ENCODE peak calls at places on chromosomes 5 and 9, in eight cellular contexts. M is activated gamma-delta T cell treated with anti-CD3 and anti-CD28 coated beads, Interleukin-2, amount 50 U/mL, for 16 hours; O is astrocyte; A is HFF-Myc; K is NCI-H774; V is progenitor cell of endocrine pancreas; L is RPMI8226; T is GM23338. G is an unnamed sample.

GRCh38 chr5:135024956-135025729 is 8.9 kb downstream of the PITX1 start:
- DNase-seq in M (no peak), O (no peak), A (no peak), K (no peak), V (no peak), L (no peak), T (no peak), G (no peak)

GRCh38 chr5:176356179-176356566 is 5.4 kb downstream of the KIAA1191 start:
- DNase-seq in M (no peak), O (no peak), A (no peak), K (no peak), V (no peak), L (no peak), T (no peak), G (no peak)

GRCh38 chr5:174177976-174178600 is 132.6 kb downstream of the NSG2 start:
- DNase-seq in M (no peak), O (no peak), A (no peak), K (no peak), V (no peak), L (peak; percentile 63), T (no peak), G (no peak)

GRCh38 chr5:142810891-142811290 is 40.7 kb downstream of the ARHGAP26 start:
- DNase-seq in M (no peak), O (no peak), A (no peak), K (no peak), V (no peak), L (no peak), T (no peak), G (no peak)

GRCh38 chr9:27022920-27023319 is 17.4 kb upstream of the LRRC19 start:
- DNase-seq in M (no peak), O (no peak), A (no peak), K (no peak), V (no peak), L (no peak), T (no peak), G (no peak)

GRCh38 chr9:92770005-92770995 is 5.7 kb upstream of the BICD2 start:
- DNase-seq in M (no peak), O (no peak), A (no peak), K (no peak), V (no peak), L (no peak), T (peak; percentile 61), G (no peak)

GRCh38 chr9:72996684-72997314 is 43.9 kb upstream of the ALDH1A1 start:
- DNase-seq in M (no peak), O (no peak), A (no peak), K (no peak), V (no peak), L (no peak), T (no peak), G (no peak)

GRCh38 chr5:56574778-56575177 is 240.6 kb upstream of the MAP3K1 start:
- DNase-seq in M (no peak), O (no peak), A (peak; percentile 14), K (no peak), V (no peak), L (no peak), T (no peak), G (no peak)

GRCh38 chr5:148681157-148682131 is 27.1 kb upstream of the HTR4 start:
- DNase-seq in M (no peak), O (no peak), A (no peak), K (no peak), V (no peak), L (no peak), T (no peak), G (no peak)

GRCh38 chr9:109627042-109627441 is 128.9 kb upstream of the PTPN3 start:
- DNase-seq in M (no peak), O (no peak), A (no peak), K (no peak), V (no peak), L (no peak), T (peak; percentile 20), G (no peak)

GRCh38 chr5:151480859-151481258 is 33.5 kb downstream of the SLC36A1 start:
- DNase-seq in M (no peak), O (peak; percentile 36), A (no peak), K (no peak), V (no peak), L (no peak), T (peak; percentile 27), G (no peak)

GRCh38 chr5:122073023-122073422 is 5.0 kb downstream of the LOX start:
- DNase-seq in M (no peak), O (no peak), A (no peak), K (no peak), V (no peak), L (no peak), T (no peak), G (no peak)

GRCh38 chr5:149939572-149939971 is 5.0 kb downstream of the PDE6A start:
- DNase-seq in M (no peak), O (no peak), A (no peak), K (no peak), V (no peak), L (no peak), T (no peak), G (no peak)

G was measured in NK-92 treated with Interleukin-12 subunit alpha and Interleukin-12 subunit beta, amount 100 ng/mL, for 24 hours.